ENCODE peak calls at places on chromosomes 2 and 18, in six cellular contexts. One of them, this sample, is unnamed.

GRCh38 chr18:12408247-12408869 is 629 bp downstream of the PRELID3A start:
- DNase-seq in HCT116: no peak
- DNase-seq in GM23338: no peak
- DNase-seq in GM12878: no peak
- DNase-seq in HL-60: no peak
- DNase-seq in A549: no peak
- DNase-seq in this sample: no peak

GRCh38 chr2:192887296-192887695 is 692.6 kb upstream of the TMEFF2 start:
- DNase-seq in HCT116: no peak
- DNase-seq in GM23338: no peak
- DNase-seq in GM12878: no peak
- DNase-seq in HL-60: no peak
- DNase-seq in A549: no peak
- DNase-seq in this sample: no peak

GRCh38 chr2:186909095-186909494 is 60.1 kb upstream of the ZSWIM2 start:
- DNase-seq in HCT116: no peak
- DNase-seq in GM23338: no peak
- DNase-seq in GM12878: no peak
- DNase-seq in HL-60: no peak
- DNase-seq in A549: no peak
- DNase-seq in this sample: no peak

GRCh38 chr2:136932700-136933099 is 167.4 kb downstream of the THSD7B start:
- DNase-seq in HCT116: no peak
- DNase-seq in GM23338: peak; percentile 77
- DNase-seq in GM12878: no peak
- DNase-seq in HL-60: peak; percentile 5
- DNase-seq in A549: no peak
- DNase-seq in this sample: peak; percentile 8

GRCh38 chr2:25331686-25332365 is 9.9 kb downstream of the DNMT3A start:
- DNase-seq in HCT116: no peak
- DNase-seq in GM23338: no peak
- DNase-seq in GM12878: no peak
- DNase-seq in HL-60: no peak
- DNase-seq in A549: no peak
- DNase-seq in this sample: no peak

GRCh38 chr2:217666338-217666737 is 336.5 kb downstream of the TNS1 start:
- DNase-seq in HCT116: no peak
- DNase-seq in GM23338: no peak
- DNase-seq in GM12878: no peak
- DNase-seq in HL-60: no peak
- DNase-seq in A549: no peak
- DNase-seq in this sample: no peak

GRCh38 chr2:239166201-239166834 is 234.5 kb downstream of the HDAC4 start:
- DNase-seq in HCT116: no peak
- DNase-seq in GM23338: no peak
- DNase-seq in GM12878: no peak
- DNase-seq in HL-60: no peak
- DNase-seq in A549: no peak
- DNase-seq in this sample: no peak

GRCh38 chr2:179592167-179592936 is 269.1 kb downstream of the ZNF385B start:
- DNase-seq in HCT116: no peak
- DNase-seq in GM23338: no peak
- DNase-seq in GM12878: no peak
- DNase-seq in HL-60: no peak
- DNase-seq in A549: no peak
- DNase-seq in this sample: no peak

GRCh38 chr2:132815522-132815921 is 145.5 kb upstream of the LYPD1 start:
- DNase-seq in HCT116: no peak
- DNase-seq in GM23338: no peak
- DNase-seq in GM12878: no peak
- DNase-seq in HL-60: no peak
- DNase-seq in A549: no peak
- DNase-seq in this sample: no peak

GRCh38 chr18:39602112-39602511 is 2036.5 kb upstream of the CELF4 start:
- DNase-seq in HCT116: no peak
- DNase-seq in GM23338: no peak
- DNase-seq in GM12878: no peak
- DNase-seq in HL-60: no peak
- DNase-seq in A549: no peak
- DNase-seq in this sample: no peak

GRCh38 chr2:118669639-118670038 is 177.8 kb downstream of the EN1 start:
- DNase-seq in HCT116: no peak
- DNase-seq in GM23338: no peak
- DNase-seq in GM12878: no peak
- DNase-seq in HL-60: no peak
- DNase-seq in A549: no peak
- DNase-seq in this sample: no peak

GRCh38 chr2:96800061-96800761 is 15.9 kb upstream of the CNNM3 start:
- DNase-seq in HCT116: no peak
- DNase-seq in GM23338: no peak
- DNase-seq in GM12878: no peak
- DNase-seq in HL-60: no peak
- DNase-seq in A549: no peak
- DNase-seq in this sample: no peak

GRCh38 chr2:127183771-127184170 is 36.3 kb downstream of the CYP27C1 start:
- DNase-seq in HCT116: no peak
- DNase-seq in GM23338: no peak
- DNase-seq in GM12878: no peak
- DNase-seq in HL-60: no peak
- DNase-seq in A549: no peak
- DNase-seq in this sample: no peak

GRCh38 chr2:127185093-127185492 is 35.0 kb downstream of the CYP27C1 start:
- DNase-seq in HCT116: no peak
- DNase-seq in GM23338: no peak
- DNase-seq in GM12878: no peak
- DNase-seq in HL-60: peak; percentile 28
- DNase-seq in A549: no peak
- DNase-seq in this sample: no peak

GRCh38 chr2:127187081-127187775 is 32.9 kb downstream of the CYP27C1 start:
- DNase-seq in HCT116: no peak
- DNase-seq in GM23338: no peak
- DNase-seq in GM12878: no peak
- DNase-seq in HL-60: no peak
- DNase-seq in A549: no peak
- DNase-seq in this sample: no peak

GRCh38 chr2:127187831-127188230 is 32.3 kb downstream of the CYP27C1 start:
- DNase-seq in HCT116: no peak
- DNase-seq in GM23338: no peak
- DNase-seq in GM12878: no peak
- DNase-seq in HL-60: no peak
- DNase-seq in A549: no peak
- DNase-seq in this sample: no peak

DNA sequence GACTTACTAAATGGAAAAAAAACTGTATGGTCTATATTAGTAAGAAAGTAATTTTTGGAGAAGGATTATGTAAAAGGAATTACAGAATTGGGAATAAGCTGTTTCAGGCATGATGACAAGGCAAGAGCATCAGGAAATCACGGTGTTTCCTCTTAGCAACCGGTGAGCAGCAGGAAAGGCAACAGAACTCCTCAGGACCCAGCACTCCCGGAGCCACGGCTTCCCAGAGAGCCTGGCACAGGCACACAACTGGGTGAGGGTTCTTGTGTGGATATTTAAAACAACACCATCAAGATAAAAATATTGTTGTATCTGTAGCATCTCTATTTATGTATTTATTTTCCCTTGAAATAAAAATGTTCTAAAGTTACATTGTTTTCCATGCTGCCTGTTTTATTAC is 34.4 kb downstream of the CYP27C1 start:
- DNase-seq in HCT116: no peak
- DNase-seq in GM23338: no peak
- DNase-seq in GM12878: no peak
- DNase-seq in HL-60: no peak
- DNase-seq in A549: no peak
- DNase-seq in this sample: no peak
- TF ChIP-seq REST in HCT116: no peak
- TF ChIP-seq REST in GM23338: no peak
- TF ChIP-seq REST in GM12878: no peak
- TF ChIP-seq REST in HL-60: no peak
- TF ChIP-seq REST in A549: no peak
- TF ChIP-seq REST in this sample: no peak

GRCh38 chr2:89850481-89850880 is 1159.0 kb downstream of the RPIA start:
- DNase-seq in HCT116: no peak
- DNase-seq in GM23338: no peak
- DNase-seq in GM12878: no peak
- DNase-seq in HL-60: no peak
- DNase-seq in A549: no peak
- DNase-seq in this sample: no peak
- TF ChIP-seq REST in HCT116: no peak
- TF ChIP-seq REST in GM23338: no peak
- TF ChIP-seq REST in GM12878: no peak
- TF ChIP-seq REST in HL-60: no peak
- TF ChIP-seq REST in A549: no peak
- TF ChIP-seq REST in this sample: no peak

GRCh38 chr18:62974928-62975675 is 259.8 kb downstream of the PHLPP1 start:
- DNase-seq in HCT116: no peak
- DNase-seq in GM23338: no peak
- DNase-seq in GM12878: no peak
- DNase-seq in HL-60: no peak
- DNase-seq in A549: no peak
- DNase-seq in this sample: no peak
- TF ChIP-seq REST in HCT116: no peak
- TF ChIP-seq REST in GM23338: no peak
- TF ChIP-seq REST in GM12878: no peak
- TF ChIP-seq REST in HL-60: no peak
- TF ChIP-seq REST in A549: no peak
- TF ChIP-seq REST in this sample: no peak

GRCh38 chr2:23545811-23546210 is 160.8 kb downstream of the KLHL29 start:
- DNase-seq in HCT116: no peak
- DNase-seq in GM23338: no peak
- DNase-seq in GM12878: no peak
- DNase-seq in HL-60: no peak
- DNase-seq in A549: no peak
- DNase-seq in this sample: no peak
- TF ChIP-seq REST in HCT116: no peak
- TF ChIP-seq REST in GM23338: no peak
- TF ChIP-seq REST in GM12878: no peak
- TF ChIP-seq REST in HL-60: no peak
- TF ChIP-seq REST in A549: no peak
- TF ChIP-seq REST in this sample: no peak

GRCh38 chr18:23300211-23300887 is 152.7 kb upstream of the RIOK3 start:
- DNase-seq in HCT116: no peak
- DNase-seq in GM23338: no peak
- DNase-seq in GM12878: no peak
- DNase-seq in HL-60: no peak
- DNase-seq in A549: no peak
- DNase-seq in this sample: no peak
- TF ChIP-seq REST in HCT116: no peak
- TF ChIP-seq REST in GM23338: no peak
- TF ChIP-seq REST in GM12878: no peak
- TF ChIP-seq REST in HL-60: no peak
- TF ChIP-seq REST in A549: no peak
- TF ChIP-seq REST in this sample: no peak

GRCh38 chr2:88811681-88812080 is 120.2 kb downstream of the RPIA start:
- DNase-seq in HCT116: no peak
- DNase-seq in GM23338: no peak
- DNase-seq in GM12878: no peak
- DNase-seq in HL-60: no peak
- DNase-seq in A549: no peak
- DNase-seq in this sample: no peak

GRCh38 chr2:88811238-88811637 is 119.8 kb downstream of the RPIA start:
- DNase-seq in HCT116: no peak
- DNase-seq in GM23338: no peak
- DNase-seq in GM12878: no peak
- DNase-seq in HL-60: no peak
- DNase-seq in A549: no peak
- DNase-seq in this sample: no peak

GRCh38 chr2:88815243-88816096 is 124.0 kb downstream of the RPIA start:
- DNase-seq in HCT116: no peak
- DNase-seq in GM23338: no peak
- DNase-seq in GM12878: no peak
- DNase-seq in HL-60: no peak
- DNase-seq in A549: no peak
- DNase-seq in this sample: no peak

GRCh38 chr2:88810488-88810887 is 119.0 kb downstream of the RPIA start:
- DNase-seq in HCT116: no peak
- DNase-seq in GM23338: no peak
- DNase-seq in GM12878: no peak
- DNase-seq in HL-60: no peak
- DNase-seq in A549: no peak
- DNase-seq in this sample: no peak

GRCh38 chr2:88813612-88814011 is 122.1 kb downstream of the RPIA start:
- DNase-seq in HCT116: no peak
- DNase-seq in GM23338: peak; percentile 52
- DNase-seq in GM12878: no peak
- DNase-seq in HL-60: no peak
- DNase-seq in A549: no peak
- DNase-seq in this sample: no peak
- TF ChIP-seq REST in HCT116: no peak
- TF ChIP-seq REST in GM23338: no peak
- TF ChIP-seq REST in GM12878: no peak
- TF ChIP-seq REST in HL-60: no peak
- TF ChIP-seq REST in A549: no peak
- TF ChIP-seq REST in this sample: no peak

DNA sequence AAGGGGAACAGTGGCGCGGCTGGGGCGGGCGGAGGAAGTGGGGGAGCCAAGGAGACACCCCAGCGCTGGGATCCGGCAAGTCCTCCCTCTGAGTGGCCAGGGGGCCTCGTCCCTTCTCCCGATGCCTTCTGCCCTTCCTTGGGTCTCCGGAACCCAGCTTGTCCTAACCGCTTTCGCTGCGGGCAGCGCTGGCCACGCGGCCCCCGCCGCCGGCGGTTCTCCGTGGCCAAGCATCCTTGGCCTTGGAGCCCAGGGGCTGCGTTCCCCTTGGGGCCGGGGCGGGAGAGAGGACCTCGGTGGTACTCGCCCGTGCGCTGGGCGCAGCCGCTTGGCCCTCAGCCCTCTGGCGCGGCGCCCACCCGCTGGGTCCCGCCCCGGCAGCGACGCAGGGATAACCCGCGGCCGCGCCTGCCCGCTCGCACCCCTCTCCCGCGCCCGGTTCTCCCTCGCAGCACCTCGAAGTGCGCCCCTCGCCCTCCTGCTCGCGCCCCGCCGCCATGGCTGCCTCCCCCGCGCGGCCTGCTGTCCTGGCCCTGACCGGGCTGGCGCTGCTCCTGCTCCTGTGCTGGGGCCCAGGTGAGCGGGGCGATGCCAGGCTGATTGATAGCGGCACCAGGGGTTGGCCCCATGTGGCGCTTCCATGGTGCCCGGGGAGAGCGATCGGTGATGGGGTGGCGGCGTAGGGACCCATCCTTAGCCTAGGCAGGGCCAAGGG is 128.7 kb downstream of the UXS1 start:
- DNase-seq in HCT116: no peak
- DNase-seq in GM23338: peak; percentile 47
- DNase-seq in GM12878: no peak
- DNase-seq in HL-60: no peak
- DNase-seq in A549: no peak
- DNase-seq in this sample: no peak
- TF ChIP-seq REST in HCT116: no peak
- TF ChIP-seq REST in GM23338: no peak
- TF ChIP-seq REST in GM12878: no peak
- TF ChIP-seq REST in HL-60: no peak
- TF ChIP-seq REST in A549: no peak
- TF ChIP-seq REST in this sample: no peak

This sample was measured in Panc1.